ENCODE peak calls at places on chromosomes 11 and 22, in six cellular contexts. R is sigmoid colon, G is cardiac fibroblast, Q is A549, W is occipital lobe, B is MM.1S. H is an unnamed sample.

GRCh38 chr11:62427630-62428233 is 8.9 kb downstream of the SCGB1A1 start:
- DNase-seq in R (no peak), G (peak; percentile 42), Q (no peak), W (no peak), B (no peak), H (peak; percentile 25)

GRCh38 chr11:125995313-125995712 is 49.5 kb downstream of the VSIG10L2 start:
- DNase-seq in R (no peak), G (no peak), Q (no peak), W (no peak), B (no peak), H (no peak)

GRCh38 chr11:33377852-33378385 is 120.7 kb downstream of the HIPK3 start:
- DNase-seq in R (no peak), G (no peak), Q (no peak), W (no peak), B (no peak), H (no peak)

GRCh38 chr11:59616396-59616982 is 915 bp upstream of the OSBP start:
- DNase-seq in R (no peak), G (no peak), Q (no peak), W (no peak), B (no peak), H (no peak)

GRCh38 chr22:39908737-39909136 is 7.9 kb downstream of the GRAP2 start:
- DNase-seq in R (no peak), G (peak; percentile 24), Q (no peak), W (no peak), B (no peak), H (no peak)

GRCh38 chr11:132137981-132138313 is 767.5 kb downstream of the NTM start:
- DNase-seq in R (no peak), G (no peak), Q (no peak), W (no peak), B (no peak), H (no peak)

GRCh38 chr11:116791813-116792143 is at the start of gene APOA5:
- DNase-seq in R (no peak), G (no peak), Q (no peak), W (no peak), B (no peak), H (no peak)

GRCh38 chr11:69212121-69213110 is 56.7 kb downstream of the SMIM38 start:
- DNase-seq in R (peak; percentile 58), G (peak; percentile 7), Q (no peak), W (no peak), B (no peak), H (no peak)

GRCh38 chr11:128291835-128292234 is 295.5 kb downstream of the ETS1 start:
- DNase-seq in R (no peak), G (no peak), Q (no peak), W (no peak), B (no peak), H (no peak)

GRCh38 chr11:16603890-16604783 is 134.3 kb upstream of the C11orf58 start:
- DNase-seq in R (peak; percentile 65), G (no peak), Q (no peak), W (no peak), B (peak; percentile 32), H (no peak)

GRCh38 chr11:71451596-71452353 is 1.2 kb upstream of the NADSYN1 start:
- DNase-seq in R (peak; percentile 56), G (no peak), Q (no peak), W (no peak), B (no peak), H (no peak)

GRCh38 chr11:120740424-120740823 is 228.9 kb downstream of the GRIK4 start:
- DNase-seq in R (no peak), G (no peak), Q (no peak), W (no peak), B (no peak), H (no peak)

GRCh38 chr22:41589260-41589600 is 410 bp downstream of the PMM1 start:
- DNase-seq in R (peak; percentile 75), G (peak; percentile 23), Q (no peak), W (no peak), B (peak; percentile 21), H (peak; percentile 33)

GRCh38 chr11:113384551-113384950 is 3.0 kb upstream of the ANKK1 start:
- DNase-seq in R (no peak), G (peak; percentile 96), Q (peak; percentile 7), W (no peak), B (no peak), H (peak; percentile 94)